ENCODE peak calls at places on chromosomes 16 and 17, in four cellular contexts. Y is astrocyte, D is A549, F is Peyer's patch. L is an unnamed sample.

GRCh38 chr16:74186589-74186988 is 110.0 kb upstream of the PSMD7 start:
- DNase-seq in Y (no peak), F (no peak), D (no peak), L (no peak)

GRCh38 chr17:67456889-67457288 is 79.8 kb downstream of the PITPNC1 start:
- DNase-seq in F (no peak), D (no peak), Y (no peak), L (no peak)

GRCh38 chr17:78665385-78665951 is 88.3 kb upstream of the DNAH17 start:
- DNase-seq in F (no peak), D (no peak), Y (no peak), L (no peak)

GRCh38 chr16:1533443-1533951 is at the start of gene TMEM204:
- DNase-seq in D (no peak), F (no peak), Y (no peak), L (no peak)

GRCh38 chr16:84518804-84519341 is 14.4 kb upstream of the MEAK7 start:
- DNase-seq in F (no peak), Y (no peak), D (no peak), L (no peak)

GRCh38 chr17:57288034-57288752 is 31.9 kb downstream of the MSI2 start:
- DNase-seq in Y (no peak), F (no peak), D (no peak), L (no peak)

GRCh38 chr16:47887496-47887895 is 268.3 kb downstream of the ABCC12 start:
- DNase-seq in F (no peak), D (peak; percentile 15), Y (peak; percentile 46), L (no peak)

GRCh38 chr17:57369509-57369945 is 113.2 kb downstream of the MSI2 start:
- DNase-seq in Y (peak; percentile 22), F (no peak), D (no peak), L (no peak)

GRCh38 chr16:51544850-51545467 is 393.9 kb upstream of the SALL1 start:
- DNase-seq in D (no peak), F (no peak), Y (no peak), L (no peak)

GRCh38 chr16:73019456-73020362 is 28.2 kb downstream of the ZFHX3 start:
- DNase-seq in F (no peak), Y (peak; percentile 87), D (peak; percentile 87), L (no peak)

GRCh38 chr17:62611308-62611707 is 16.2 kb upstream of the MRC2 start:
- DNase-seq in Y (no peak), F (no peak), D (no peak), L (no peak)

GRCh38 chr17:1908699-1909309 is 79.0 kb downstream of the RPA1 start:
- DNase-seq in D (peak; percentile 85), Y (peak; percentile 45), F (no peak), L (peak; percentile 7)

GRCh38 chr17:52235416-52235960 is 77.0 kb upstream of the CA10 start:
- DNase-seq in F (no peak), D (no peak), Y (no peak), L (no peak)

GRCh38 chr16:54201200-54201599 is 85.4 kb downstream of the IRX3 start:
- DNase-seq in D (no peak), F (no peak), Y (no peak), L (no peak)

GRCh38 chr16:88754912-88755744 is 29.9 kb downstream of the PIEZO1 start:
- DNase-seq in D (no peak), Y (peak; percentile 63), F (no peak), L (no peak)
- TF ChIP-seq CTCF in D (no peak), Y (peak; percentile 17), F (no peak), L (no peak)

DNA sequence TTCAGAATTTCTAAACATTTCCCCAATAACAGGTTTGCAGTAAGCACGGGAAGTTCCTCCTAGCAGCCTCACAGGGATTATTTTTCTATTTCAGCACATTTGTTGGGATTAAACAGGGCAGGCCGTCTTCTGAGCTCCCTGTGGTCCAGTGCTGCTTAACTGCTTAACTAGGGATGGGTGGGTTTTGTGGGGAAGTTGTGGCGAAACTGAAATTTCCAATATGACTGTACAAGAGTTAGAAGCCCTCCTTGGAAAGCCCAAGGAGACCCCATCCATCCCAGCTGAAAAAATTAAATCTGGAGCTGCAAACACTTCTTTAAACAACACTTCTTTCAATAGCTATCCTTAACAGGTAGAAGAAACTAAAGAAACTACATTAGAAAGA is 22.2 kb downstream of the FAM117A start:
- DNase-seq in D (no peak), F (no peak), Y (no peak), L (no peak)
- H3K27ac ChIP-seq in D (no peak overlapping the region), F (peak overlapping the region; percentile 76), Y (no peak overlapping the region), L (peak overlapping the region; percentile 93)

DNA sequence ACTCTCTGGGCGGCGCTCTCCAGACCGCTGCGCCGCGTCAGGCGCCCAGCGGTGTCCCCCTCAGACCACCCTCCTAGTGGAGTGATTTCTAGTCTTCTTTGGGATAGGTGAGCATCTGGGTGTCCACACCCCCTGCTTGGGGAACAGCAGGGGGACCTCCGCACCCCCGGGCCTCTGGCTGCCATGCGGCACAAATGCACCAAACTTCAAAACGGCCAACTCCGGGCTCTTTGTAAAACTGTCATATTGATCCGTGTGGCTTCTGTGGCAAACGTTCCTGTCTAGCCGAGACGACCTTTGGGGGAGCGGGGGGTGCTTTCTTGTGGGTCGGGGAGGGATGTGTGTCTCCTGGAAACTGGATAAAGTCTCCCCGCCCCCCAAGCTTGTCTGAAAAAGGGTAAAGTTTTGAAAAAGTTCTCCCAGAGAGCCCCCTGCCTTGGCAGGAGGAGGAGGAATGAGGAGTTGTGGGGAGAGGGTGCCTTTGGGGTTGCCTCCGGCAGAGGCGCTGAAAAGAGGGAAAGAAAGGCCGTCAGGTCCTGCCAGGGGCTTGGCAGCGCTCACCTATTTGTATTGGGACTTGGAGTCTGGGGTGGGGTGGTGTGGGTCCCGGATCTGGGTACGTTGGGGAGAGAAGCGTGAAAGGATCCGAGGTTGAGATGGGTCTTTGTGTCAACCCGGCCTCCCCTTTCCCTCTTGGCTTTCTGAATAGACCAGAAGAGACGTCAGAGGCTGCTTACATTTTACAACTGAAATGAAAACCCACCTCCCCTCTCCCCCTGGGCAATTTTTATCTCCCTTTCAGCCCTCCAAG is 2.2 kb upstream of the CHD3 start:
- DNase-seq in D (peak; percentile 69), Y (no peak), F (peak; percentile 60), L (no peak)
- TF ChIP-seq CTCF in D (no peak), Y (no peak), F (no peak), L (no peak)

GRCh38 chr16:28839899-28840298 is 6.2 kb downstream of the TUFM start:
- DNase-seq in D (no peak), Y (no peak), F (no peak), L (no peak)
- H3K27ac ChIP-seq in D (no peak overlapping the region), Y (no peak overlapping the region), F (no peak overlapping the region), L (peak overlapping the region; percentile 24)

GRCh38 chr16:85753976-85754375 is 3.1 kb upstream of the C16orf74 start:
- DNase-seq in Y (no peak), D (no peak), F (no peak), L (no peak)

GRCh38 chr16:85753559-85753958 is 2.7 kb upstream of the C16orf74 start:
- DNase-seq in D (no peak), F (no peak), Y (no peak), L (no peak)

GRCh38 chr16:85754403-85754802 is 3.5 kb upstream of the C16orf74 start:
- DNase-seq in D (no peak), F (no peak), Y (no peak), L (no peak)

GRCh38 chr16:85751665-85752501 is 987 bp upstream of the C16orf74 start:
- DNase-seq in Y (no peak), D (no peak), F (no peak), L (no peak)

GRCh38 chr16:85752511-85753420 is 1.9 kb upstream of the C16orf74 start:
- DNase-seq in Y (no peak), D (no peak), F (peak; percentile 64), L (no peak)
- TF ChIP-seq CTCF in Y (peak; percentile 21), D (no peak), F (no peak), L (no peak)

DNA sequence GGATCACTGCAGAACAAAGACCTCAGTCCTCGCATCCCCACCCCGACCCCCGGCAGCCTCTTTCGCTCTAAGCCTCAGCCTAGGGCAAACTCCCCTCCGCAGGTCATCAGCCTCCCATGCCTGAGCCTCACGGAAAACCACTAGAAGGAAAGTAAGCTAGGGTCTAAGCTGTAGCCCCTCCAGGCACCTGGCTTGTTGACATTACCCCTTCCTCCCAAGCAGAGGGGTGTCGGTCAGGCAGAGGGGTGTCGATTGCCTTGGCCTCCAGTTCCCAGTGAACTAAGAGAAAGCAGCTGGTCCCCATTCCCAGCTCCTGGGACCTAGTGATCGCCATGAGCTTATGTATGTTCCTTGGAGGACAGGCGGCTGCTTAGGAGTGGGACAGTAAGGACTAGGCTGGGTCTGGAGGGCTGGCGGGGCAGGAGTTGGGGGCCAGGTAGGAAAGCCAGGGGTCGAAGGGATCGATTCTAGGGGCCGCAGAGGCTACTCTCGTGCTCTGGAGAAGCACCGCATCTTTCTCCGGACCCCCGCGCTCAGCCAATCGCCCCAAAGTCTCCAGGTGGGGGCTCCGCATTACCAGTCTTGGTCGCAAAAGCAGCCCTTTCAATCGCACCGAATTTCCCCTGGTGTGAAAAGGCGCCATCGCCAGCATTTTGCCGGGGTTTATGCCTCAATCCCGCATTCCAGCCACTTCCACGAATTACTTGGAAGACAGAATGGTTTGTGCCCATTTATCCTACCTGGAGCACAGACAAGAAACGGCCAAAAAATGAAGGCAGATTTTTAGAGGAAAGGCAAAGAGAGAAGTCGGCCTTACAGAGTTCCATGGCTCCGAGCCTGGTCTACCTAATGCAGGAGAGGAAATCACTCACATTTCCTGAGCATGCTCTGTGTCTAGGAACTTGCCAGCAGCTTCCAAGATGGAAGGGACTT is 21.3 kb upstream of the HOXB13 start:
- DNase-seq in Y (no peak), F (no peak), D (no peak), L (no peak)
- H3K27ac ChIP-seq in Y (no peak overlapping the region), F (no peak overlapping the region), D (no peak overlapping the region), L (no peak overlapping the region)

GRCh38 chr17:43917348-43918025 is 10.2 kb upstream of the MPP2 start:
- DNase-seq in Y (no peak), F (peak; percentile 70), D (no peak), L (no peak)
- TF ChIP-seq CTCF in Y (peak; percentile 21), F (peak; percentile 32), D (peak; percentile 25), L (peak; percentile 57)